ENCODE peak calls at places on chromosomes 12 and 14, in four cellular contexts. Y is SK-N-SH, X is K562, P is GM12878. D is an unnamed sample.

GRCh38 chr14:94120667-94121335 is 8.6 kb downstream of the IFI27L2 start:
- DNase-seq in Y (no peak), X (no peak), P (no peak), D (no peak)

GRCh38 chr14:67574806-67575205 is 25.3 kb downstream of the PIGH start:
- DNase-seq in Y (no peak), X (no peak), P (no peak), D (no peak)

GRCh38 chr12:111645433-111645832 is 40.3 kb downstream of the BRAP start:
- DNase-seq in Y (no peak), X (no peak), P (no peak), D (no peak)

GRCh38 chr12:19750116-19750644 is 310.9 kb downstream of the AEBP2 start:
- DNase-seq in Y (no peak), X (no peak), P (no peak), D (no peak)

GRCh38 chr14:79910086-79910485 is 301.2 kb downstream of the DIO2 start:
- DNase-seq in Y (no peak), X (no peak), P (no peak), D (no peak)

GRCh38 chr12:92539966-92540791 is 162.6 kb upstream of the PLEKHG7 start:
- DNase-seq in Y (no peak), X (no peak), P (no peak), D (peak)

GRCh38 chr12:47813491-47814196 is 6.1 kb downstream of the HDAC7 start:
- DNase-seq in Y (no peak), X (peak), P (no peak), D (peak)

GRCh38 chr12:121990692-121991603 is 30.7 kb upstream of the BCL7A start:
- DNase-seq in Y (no peak), X (no peak), P (peak), D (no peak)

GRCh38 chr14:34250959-34251358 is 211.1 kb downstream of the SPTSSA start:
- DNase-seq in Y (no peak), X (no peak), P (no peak), D (no peak)

GRCh38 chr12:116276433-116277216 is 868 bp downstream of the MED13L start:
- DNase-seq in Y (peak), X (peak), P (no peak), D (peak)

GRCh38 chr12:6699989-6700645 is 498 bp downstream of the PIANP start:
- DNase-seq in Y (peak), X (peak), P (no peak), D (peak)

GRCh38 chr14:67738740-67739504 is 37.2 kb downstream of the RDH12 start:
- DNase-seq in Y (no peak), X (peak), P (no peak), D (no peak)

GRCh38 chr12:75665216-75665615 is 153.8 kb upstream of the KRR1 start:
- DNase-seq in Y (no peak), X (no peak), P (no peak), D (no peak)

GRCh38 chr12:107322063-107322462 is 228.7 kb upstream of the CRY1 start:
- DNase-seq in Y (no peak), X (no peak), P (no peak), D (no peak)

GRCh38 chr12:57766464-57767311 is at the start of gene CYP27B1:
- DNase-seq in Y (peak), X (peak), P (no peak), D (peak)

GRCh38 chr12:57101892-57102695 is 9.1 kb downstream of the STAT6 start:
- DNase-seq in Y (peak), X (peak), P (no peak), D (no peak)

GRCh38 chr12:53048033-53048779 is 1.7 kb upstream of the TNS2 start:
- DNase-seq in Y (peak), X (no peak), P (no peak), D (no peak)

GRCh38 chr12:68137278-68137930 is 22.1 kb downstream of the IFNG start:
- DNase-seq in Y (no peak), X (no peak), P (no peak), D (no peak)

GRCh38 chr12:52041695-52042123 is 9.5 kb upstream of the NR4A1 start:
- DNase-seq in Y (no peak), X (peak), P (no peak), D (peak)

GRCh38 chr12:107317751-107318553 is 224.6 kb upstream of the CRY1 start:
- DNase-seq in Y (peak), X (peak), P (no peak), D (peak)

GRCh38 chr14:85439696-85440328 is 90.1 kb upstream of the FLRT2 start:
- DNase-seq in Y (no peak), X (no peak), P (no peak), D (no peak)

GRCh38 chr14:49249022-49249421 is 337.2 kb downstream of the RPS29 start:
- DNase-seq in Y (peak), X (no peak), P (no peak), D (no peak)
- TF ChIP-seq USF1 in Y (no peak), X (no peak), P (no peak), D (no peak)

DNA sequence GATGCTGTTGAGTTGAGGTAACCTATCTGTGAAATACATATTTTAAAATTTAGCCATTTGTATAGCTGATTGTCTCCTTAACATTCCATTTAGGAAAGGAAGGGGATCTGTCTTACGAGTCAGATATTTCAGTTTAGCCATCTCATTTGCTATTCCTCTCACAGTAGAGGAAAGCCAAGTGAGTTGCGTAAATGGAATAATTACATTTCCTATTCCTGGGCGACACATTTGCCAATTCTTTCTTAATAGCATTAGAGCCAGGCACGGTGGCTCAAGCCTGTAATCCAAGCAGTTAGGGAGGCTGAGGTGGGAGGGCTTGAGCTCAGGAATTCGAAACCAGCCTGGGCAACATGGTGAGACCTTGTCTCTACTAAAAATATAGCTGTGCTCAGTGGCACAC is 116.3 kb downstream of the TMX1 start:
- DNase-seq in Y (no peak), X (no peak), P (no peak), D (no peak)
- TF ChIP-seq USF1 in Y (no peak), X (no peak), P (no peak), D (no peak)

DNA sequence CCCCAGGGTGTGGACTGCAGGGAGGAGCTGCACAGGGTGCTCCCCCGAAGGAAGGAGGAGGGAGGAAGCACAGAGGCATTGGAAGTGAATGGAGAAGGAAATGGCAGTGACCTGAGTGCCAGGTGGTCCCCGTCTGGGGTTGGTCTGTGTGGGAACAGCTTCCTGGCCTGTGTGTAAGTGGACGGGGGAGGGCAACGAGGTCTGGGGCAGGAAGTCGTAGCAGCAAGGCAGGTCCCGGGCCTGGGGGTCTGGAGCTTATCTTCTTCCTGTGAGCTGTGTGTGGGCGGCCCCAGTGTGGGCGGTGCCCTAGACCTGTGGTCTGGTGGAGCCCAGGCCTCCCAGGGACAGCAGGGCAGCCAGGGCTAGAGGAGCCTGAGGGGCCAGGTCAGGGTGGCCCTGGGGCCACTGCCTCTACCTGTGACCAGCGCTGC is 382.1 kb downstream of the TMEM121 start:
- DNase-seq in Y (peak), X (no peak), P (no peak), D (no peak)
- TF ChIP-seq USF1 in Y (no peak), X (no peak), P (no peak), D (no peak)

DNA sequence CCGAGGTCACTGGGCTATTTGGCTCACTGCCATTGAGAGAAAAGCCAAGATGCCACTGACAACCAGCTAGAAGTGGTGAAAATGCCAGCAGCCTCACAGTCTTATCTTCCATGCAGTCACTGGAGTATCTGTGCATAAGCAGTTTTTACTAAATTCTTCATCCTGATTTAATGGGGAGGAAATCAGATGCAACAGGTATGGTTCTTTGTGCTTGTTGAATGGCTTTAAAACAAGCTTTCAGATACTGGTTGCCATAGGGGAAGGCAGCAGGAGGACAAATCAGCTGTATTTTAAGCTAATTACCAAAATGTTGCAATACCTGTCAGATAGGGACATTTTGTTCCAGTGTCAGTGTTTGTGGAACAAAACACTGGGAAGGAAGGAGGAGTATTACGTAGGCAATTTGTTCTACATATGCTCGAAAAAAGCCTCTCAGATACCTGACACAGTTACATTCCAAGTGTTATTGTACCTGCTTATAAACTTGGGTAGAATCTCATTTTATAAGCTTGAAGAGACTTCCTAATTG is 54.1 kb upstream of the ARHGAP5 start:
- DNase-seq in Y (no peak), X (no peak), P (no peak), D (no peak)
- TF ChIP-seq USF1 in Y (no peak), X (no peak), P (no peak), D (no peak)